ENCODE peak calls at places on chromosome X, in six cellular contexts. B is tibial nerve, P is heart right ventricle, Q is mucosa of descending colon, L is PC-3, Z is esophagus squamous epithelium. G is an unnamed sample.

GRCh38 chrX:46770006-46770816 is 11.3 kb upstream of the SLC9A7 start:
- DNase-seq in B (no peak), P (no peak), Q (no peak), L (peak; percentile 27), Z (no peak), G (no peak)

GRCh38 chrX:70026851-70027200 is 22.9 kb downstream of the AWAT2 start:
- DNase-seq in B (no peak), P (no peak), Q (no peak), L (no peak), Z (no peak), G (no peak)

GRCh38 chrX:149628768-149629167 is 2.8 kb downstream of the TMEM185A start:
- DNase-seq in B (no peak), P (no peak), Q (no peak), L (no peak), Z (no peak), G (no peak)

GRCh38 chrX:119155416-119156035 is 27.9 kb upstream of the KIAA1210 start:
- DNase-seq in B (no peak), P (no peak), Q (no peak), L (peak; percentile 95), Z (no peak), G (peak; percentile 30)

GRCh38 chrX:51459125-51459524 is 37.3 kb downstream of the NUDT11 start:
- DNase-seq in B (no peak), P (no peak), Q (no peak), L (peak; percentile 57), Z (no peak), G (no peak)

GRCh38 chrX:31836479-31836878 is 764.6 kb upstream of the FTHL17 start:
- DNase-seq in B (no peak), P (no peak), Q (no peak), L (no peak), Z (no peak), G (no peak)

GRCh38 chrX:78456909-78457308 is 129.5 kb upstream of the CYSLTR1 start:
- DNase-seq in B (no peak), P (no peak), Q (no peak), L (no peak), Z (no peak), G (no peak)

GRCh38 chrX:107673933-107674479 is 45.7 kb downstream of the PRPS1 start:
- DNase-seq in B (peak; percentile 86), P (peak; percentile 80), Q (peak; percentile 72), L (no peak), Z (peak; percentile 86), G (peak; percentile 77)

GRCh38 chrX:30065226-30065625 is 150.1 kb upstream of the MAGEB2 start:
- DNase-seq in B (no peak), P (no peak), Q (no peak), L (peak; percentile 27), Z (no peak), G (no peak)

GRCh38 chrX:133921764-133922389 is 63.5 kb downstream of the GPC3 start:
- DNase-seq in B (peak; percentile 4), P (peak; percentile 25), Q (peak; percentile 67), L (peak; percentile 50), Z (no peak), G (no peak)
- TF ChIP-seq CTCF in B (no peak), P (peak; percentile 44), Q (peak; percentile 18), L (peak; percentile 78), Z (peak; percentile 19), G (no peak)

GRCh38 chrX:145292208-145292607 is 44.9 kb downstream of the SPANXN1 start:
- DNase-seq in B (no peak), P (no peak), Q (no peak), L (peak; percentile 22), Z (no peak), G (no peak)
- H3K9me3 ChIP-seq in B (no peaks in the 10 kb centered on the region), P (no peaks in the 10 kb centered on the region), Q (no peaks in the 10 kb centered on the region), L (no peaks in the 10 kb centered on the region), Z (no peaks in the 10 kb centered on the region), G (no peaks in the 10 kb centered on the region)

GRCh38 chrX:32894679-32895078 is 316.7 kb downstream of the DMD start:
- DNase-seq in B (no peak), P (no peak), Q (no peak), L (no peak), Z (no peak), G (no peak)
- TF ChIP-seq CTCF in B (no peak), P (no peak), Q (no peak), L (no peak), Z (no peak), G (no peak)

GRCh38 chrX:63453571-63453970 is 102.4 kb upstream of the SPIN4 start:
- DNase-seq in B (no peak), P (no peak), Q (no peak), L (no peak), Z (no peak), G (no peak)
- H3K9me3 ChIP-seq in B (no peaks in the 10 kb centered on the region), P (peaks cover 19% of the 10 kb centered on the region), Q (peaks cover 4% of the 10 kb centered on the region), L (no peaks in the 10 kb centered on the region), Z (peaks cover 14% of the 10 kb centered on the region), G (no peaks in the 10 kb centered on the region)